ENCODE peak calls at places on chromosome 21, in five cellular contexts. W, D, T, Z and P are unnamed samples.

GRCh38 chr21:44916965-44917364 is 3.7 kb downstream of the ITGB2 start:
- DNase-seq in W (no peak), D (no peak), T (no peak), Z (no peak), P (peak)

GRCh38 chr21:16942703-16943102 is 570.1 kb upstream of the CXADR start:
- DNase-seq in W (peak), D (no peak), T (no peak), Z (peak), P (no peak)

GRCh38 chr21:39891111-39891510 is 23.9 kb downstream of the PCP4 start:
- DNase-seq in W (no peak), D (no peak), T (no peak), Z (no peak), P (no peak)

GRCh38 chr21:22374218-22374969 is 1376.2 kb downstream of the NCAM2 start:
- DNase-seq in W (no peak), D (no peak), T (no peak), Z (no peak), P (no peak)

GRCh38 chr21:38363684-38364083 is 106.9 kb downstream of the KCNJ15 start:
- DNase-seq in W (no peak), D (no peak), T (no peak), Z (no peak), P (no peak)

GRCh38 chr21:33261635-33262034 is 4.5 kb upstream of the IL10RB start:
- DNase-seq in W (peak), D (no peak), T (no peak), Z (no peak), P (no peak)

GRCh38 chr21:21148009-21148408 is 149.8 kb downstream of the NCAM2 start:
- DNase-seq in W (no peak), D (no peak), T (no peak), Z (no peak), P (no peak)

GRCh38 chr21:45530423-45531113 is 11.7 kb downstream of the SLC19A1 start:
- DNase-seq in W (no peak), D (no peak), T (no peak), Z (no peak), P (no peak)

GRCh38 chr21:33078907-33079582 is 9.1 kb downstream of the OLIG1 start:
- DNase-seq in W (peak), D (no peak), T (no peak), Z (peak), P (no peak)

GRCh38 chr21:25453524-25453923 is 153.8 kb downstream of the MRPL39 start:
- DNase-seq in W (no peak), D (no peak), T (no peak), Z (no peak), P (no peak)